ENCODE peak calls at places on chromosomes 12 and 14, in seven cellular contexts. A is left ventricle myocardium inferior, G is small intestine, B is stomach, V is tibial artery, T is endodermal cell, C is iPS DF 6.9. I is an unnamed sample.

GRCh38 chr14:59360923-59361794 is 104.0 kb downstream of the GPR135 start:
- DNase-seq in T (peak; percentile 63), C (no peak), B (peak; percentile 59), G (peak; percentile 90), A (peak; percentile 80), V (peak; percentile 50), I (peak; percentile 81)

GRCh38 chr12:80422549-80422948 is 21.5 kb upstream of the PTPRQ start:
- DNase-seq in G (no peak), C (no peak), A (no peak), T (no peak), V (no peak), B (no peak), I (no peak)

GRCh38 chr12:12562016-12562483 is 613 bp downstream of the DUSP16 start:
- DNase-seq in A (peak; percentile 39), B (no peak), C (no peak), V (no peak), G (no peak), T (peak; percentile 77), I (no peak)

GRCh38 chr14:85333313-85333712 is 196.6 kb upstream of the FLRT2 start:
- DNase-seq in B (peak; percentile 30), V (no peak), A (no peak), G (no peak), C (no peak), T (no peak), I (no peak)

GRCh38 chr14:84493779-84494178 is 1036.2 kb upstream of the FLRT2 start:
- DNase-seq in G (no peak), V (no peak), B (no peak), A (no peak), T (peak; percentile 53), C (no peak), I (no peak)

GRCh38 chr14:22314183-22314820 is 274.7 kb downstream of the DAD1 start:
- DNase-seq in C (peak; percentile 39), T (peak; percentile 62), G (peak; percentile 51), A (no peak), B (no peak), V (no peak), I (no peak)

GRCh38 chr14:78921856-78922255 is 751.7 kb downstream of the NRXN3 start:
- DNase-seq in T (no peak), A (no peak), V (no peak), G (no peak), B (no peak), C (no peak), I (no peak)

GRCh38 chr14:60064491-60065072 is 27.1 kb upstream of the PCNX4 start:
- DNase-seq in B (no peak), T (no peak), C (no peak), G (peak; percentile 22), A (no peak), V (no peak), I (no peak)

GRCh38 chr12:125092872-125093680 is 27.8 kb downstream of the AACS start:
- DNase-seq in A (peak; percentile 59), V (no peak), C (no peak), T (peak; percentile 71), B (peak; percentile 60), G (peak; percentile 79), I (peak; percentile 73)

GRCh38 chr12:120835304-120835612 is 68.9 kb downstream of the SPPL3 start:
- DNase-seq in G (no peak), V (no peak), B (no peak), T (no peak), A (no peak), C (no peak), I (no peak)

GRCh38 chr14:22039938-22040780 is 366.5 kb upstream of the OR4E1 start:
- DNase-seq in T (no peak), A (no peak), G (peak; percentile 5), B (no peak), V (no peak), C (no peak), I (no peak)

GRCh38 chr12:52320784-52321400 is at the start of gene KRT83:
- DNase-seq in A (no peak), G (no peak), T (no peak), B (no peak), V (no peak), C (no peak), I (no peak)

GRCh38 chr14:84937449-84937848 is 592.5 kb upstream of the FLRT2 start:
- DNase-seq in A (no peak), B (no peak), G (no peak), C (no peak), V (no peak), T (no peak), I (no peak)

GRCh38 chr14:63045612-63046320 is 508 bp upstream of the KCNH5 start:
- DNase-seq in G (no peak), T (peak; percentile 96), B (no peak), C (no peak), A (no peak), V (no peak), I (no peak)

GRCh38 chr12:122422769-122423257 is 344 bp upstream of the CLIP1 start:
- DNase-seq in V (no peak), A (peak; percentile 15), T (peak; percentile 89), B (no peak), G (peak; percentile 35), C (no peak), I (peak; percentile 65)

GRCh38 chr14:30283822-30284446 is 275.0 kb upstream of the G2E3 start:
- DNase-seq in T (peak; percentile 89), G (peak; percentile 23), A (no peak), V (no peak), B (no peak), C (peak; percentile 29), I (no peak)

GRCh38 chr12:43805149-43805856 is 814 bp downstream of the TWF1 start:
- DNase-seq in C (no peak), B (no peak), A (no peak), G (peak; percentile 42), V (no peak), T (no peak), I (no peak)

GRCh38 chr12:109777544-109777943 is 55.7 kb downstream of the TRPV4 start:
- DNase-seq in G (peak; percentile 40), V (no peak), A (no peak), B (no peak), C (peak; percentile 25), T (peak; percentile 79), I (no peak)

DNA sequence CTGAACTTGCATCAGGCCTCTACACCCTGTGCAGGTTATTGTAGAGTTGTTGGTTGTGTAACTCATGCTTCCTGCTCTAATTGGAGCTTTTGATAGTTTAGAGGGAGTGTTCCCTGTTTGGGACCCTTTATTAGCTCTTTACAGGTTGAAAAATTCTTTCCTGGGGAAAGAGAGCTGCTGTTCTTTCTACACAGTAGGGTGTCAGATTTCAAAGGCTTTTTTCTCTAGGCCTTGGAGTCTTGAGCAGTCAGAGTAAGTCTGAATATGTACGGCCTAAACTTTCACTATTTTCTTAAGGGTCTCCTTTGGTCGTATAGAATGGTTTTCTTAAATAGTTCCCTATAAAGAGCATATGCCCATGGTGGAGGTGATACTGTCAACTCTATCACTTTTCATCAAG is 60.7 kb upstream of the NEDD1 start:
- DNase-seq in A (no peak), B (no peak), C (no peak), V (no peak), T (no peak), G (no peak), I (no peak)
- H3K4me1 ChIP-seq in A (no peaks in the 10 kb centered on the region), B (no peaks in the 10 kb centered on the region), C (peaks cover 2% of the 10 kb centered on the region), V (no peaks in the 10 kb centered on the region), T (no peaks in the 10 kb centered on the region), G (no peaks in the 10 kb centered on the region), I (no peaks in the 10 kb centered on the region)

DNA sequence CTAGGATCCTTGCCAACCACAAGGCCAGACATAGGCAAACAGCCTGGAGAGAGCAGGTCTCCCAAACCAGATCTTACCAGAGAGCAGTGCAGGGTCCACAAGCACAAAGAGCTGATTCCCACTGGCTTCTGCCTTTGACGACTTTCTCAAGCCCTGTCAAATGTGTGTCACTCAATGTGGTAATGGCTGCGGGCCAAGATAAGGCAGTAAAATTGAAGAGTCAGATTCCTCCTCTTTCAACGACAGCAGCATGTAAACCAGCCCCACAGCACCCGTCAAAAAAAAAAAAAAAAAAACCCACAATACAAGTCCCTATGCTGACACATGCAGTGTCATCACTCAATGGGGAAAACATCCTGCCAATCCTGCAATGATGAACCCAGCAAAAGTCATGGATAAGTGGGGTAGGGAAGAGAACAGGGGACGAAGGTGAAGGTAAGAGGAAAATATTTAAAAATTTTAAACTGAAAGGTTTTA is at the start of gene STON2:
- DNase-seq in A (no peak), B (no peak), C (no peak), T (no peak), V (peak; percentile 38), G (peak; percentile 9), I (no peak)
- H3K27ac ChIP-seq in A (peak within 1 kb of the TSS; percentile 21), B (no peak within 1 kb of the TSS), C (no peak within 1 kb of the TSS), T (no peak within 1 kb of the TSS), V (no peak within 1 kb of the TSS), G (no peak within 1 kb of the TSS), I (peak within 1 kb of the TSS; percentile 37)

DNA sequence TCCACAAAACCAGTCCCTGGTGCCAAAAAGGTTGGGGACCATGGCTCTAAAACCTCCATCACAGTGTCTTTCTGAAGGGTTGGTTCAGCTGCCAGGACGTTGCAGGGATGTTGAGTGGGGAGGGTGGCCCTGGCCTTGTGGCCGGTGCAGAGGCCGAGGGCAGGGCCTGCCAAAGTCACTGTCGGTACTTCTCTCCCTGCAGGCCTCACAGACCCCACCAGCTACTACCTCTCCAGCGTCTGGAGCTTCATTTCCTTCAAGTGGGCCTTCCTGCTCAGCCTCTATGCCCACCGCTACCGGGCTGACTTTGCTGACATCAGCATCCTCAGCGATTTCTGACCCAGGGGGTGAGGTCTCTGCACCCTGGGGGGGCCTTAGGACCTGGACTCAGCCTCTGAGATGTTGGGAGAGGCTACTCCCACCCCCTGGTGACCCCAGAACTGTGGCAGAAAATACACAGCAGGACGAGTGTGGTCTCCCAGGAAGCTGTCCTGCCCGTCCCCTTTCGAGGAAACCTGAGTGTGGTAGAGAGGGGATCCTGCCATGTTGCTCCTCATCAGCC is 7.0 kb downstream of the SLC48A1 start:
- DNase-seq in G (no peak), T (no peak), A (no peak), B (no peak), V (no peak), C (no peak), I (no peak)
- H3K4me3 ChIP-seq in G (no peak overlapping the region), T (no peak overlapping the region), A (no peak overlapping the region), B (no peak overlapping the region), V (no peak overlapping the region), C (no peak overlapping the region), I (no peak overlapping the region)

GRCh38 chr12:49662998-49663843 is 39.9 kb downstream of the PRPF40B start:
- DNase-seq in V (peak; percentile 75), C (peak; percentile 35), G (peak; percentile 62), B (no peak), T (peak; percentile 82), A (peak; percentile 80), I (peak; percentile 83)

GRCh38 chr12:49664167-49664566 is 40.8 kb downstream of the PRPF40B start:
- DNase-seq in C (no peak), B (no peak), V (no peak), G (no peak), A (no peak), T (no peak), I (no peak)

GRCh38 chr12:49658276-49658675 is 34.9 kb downstream of the PRPF40B start:
- DNase-seq in C (no peak), B (no peak), A (no peak), G (no peak), V (no peak), T (no peak), I (no peak)

GRCh38 chr12:49659753-49660152 is 36.4 kb downstream of the PRPF40B start:
- DNase-seq in V (no peak), G (no peak), T (no peak), A (no peak), C (no peak), B (no peak), I (no peak)

DNA sequence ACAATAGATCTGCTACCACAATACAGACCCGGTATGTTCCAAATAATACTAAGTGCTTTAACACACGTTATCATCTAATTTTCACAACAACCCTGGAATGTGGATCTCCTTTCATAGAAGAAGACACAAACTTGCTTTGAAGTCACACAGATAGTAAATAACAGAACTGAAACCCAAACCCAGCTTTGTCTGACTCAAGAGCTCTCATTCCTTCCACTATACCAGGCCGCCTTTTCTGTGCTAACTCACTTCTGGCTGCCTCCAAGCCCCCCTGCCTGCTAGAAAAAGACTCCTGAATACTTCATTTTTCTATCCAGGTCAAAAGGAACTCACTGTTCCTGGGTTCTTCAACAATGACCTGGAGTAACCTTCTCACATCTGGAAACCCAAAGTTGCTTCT is 37.8 kb downstream of the PRPF40B start:
- DNase-seq in C (no peak), B (no peak), G (no peak), V (no peak), A (no peak), T (no peak), I (no peak)
- H3K4me1 ChIP-seq in C (peaks cover 3% of the 10 kb centered on the region), B (peaks cover 55% of the 10 kb centered on the region), G (no peaks in the 10 kb centered on the region), V (peaks cover 30% of the 10 kb centered on the region), A (peaks cover 100% of the 10 kb centered on the region), T (no peaks in the 10 kb centered on the region), I (peaks cover 79% of the 10 kb centered on the region)